ENCODE peak calls at places on chromosomes 7 and 10, in six cellular contexts. Z, M, S, U, P and B are unnamed samples.

GRCh38 chr10:84818956-84819355 is 490.6 kb downstream of the CCSER2 start:
- DNase-seq in P (no peak), M (no peak), Z (no peak), U (no peak), S (no peak), B (no peak)

GRCh38 chr7:82264752-82265305 is 178.7 kb downstream of the CACNA2D1 start:
- DNase-seq in P (no peak), S (no peak), Z (no peak), M (no peak), U (no peak), B (no peak)

GRCh38 chr7:158842486-158842885 is 13.2 kb upstream of the ESYT2 start:
- DNase-seq in U (no peak), S (no peak), M (no peak), Z (no peak), P (no peak), B (no peak)

GRCh38 chr10:10831085-10831484 is 186.6 kb upstream of the CELF2 start:
- DNase-seq in M (no peak), U (no peak), Z (no peak), S (peak; percentile 58), P (peak; percentile 30), B (peak; percentile 94)

GRCh38 chr7:1662767-1663166 is 7.3 kb upstream of the ELFN1 start:
- DNase-seq in U (no peak), S (no peak), P (no peak), Z (no peak), M (no peak), B (no peak)

GRCh38 chr7:140260767-140261486 is 84.1 kb upstream of the KDM7A start:
- DNase-seq in M (no peak), P (no peak), S (no peak), Z (no peak), U (no peak), B (no peak)

GRCh38 chr7:10815546-10815945 is 158.1 kb upstream of the PHF14 start:
- DNase-seq in P (no peak), U (no peak), S (no peak), Z (no peak), M (no peak), B (no peak)

GRCh38 chr7:73427902-73428696 is 5.5 kb upstream of the FZD9 start:
- DNase-seq in Z (no peak), U (no peak), S (no peak), P (no peak), M (no peak), B (no peak)

GRCh38 chr10:82922755-82923154 is 1047.8 kb downstream of the NRG3 start:
- DNase-seq in U (no peak), S (no peak), M (no peak), Z (no peak), P (no peak), B (no peak)

GRCh38 chr10:102457591-102458150 is 6.3 kb upstream of the C10orf95 start:
- DNase-seq in S (no peak), P (no peak), U (no peak), M (no peak), Z (no peak), B (no peak)

GRCh38 chr7:132435016-132435990 is 141.0 kb downstream of the PLXNA4 start:
- DNase-seq in U (no peak), S (no peak), P (no peak), Z (no peak), M (no peak), B (no peak)

GRCh38 chr10:48448796-48449195 is 142.3 kb downstream of the MAPK8 start:
- DNase-seq in Z (no peak), P (no peak), S (no peak), M (no peak), U (no peak), B (peak; percentile 73)

GRCh38 chr10:1631282-1631681 is 106.0 kb downstream of the ADARB2 start:
- DNase-seq in P (no peak), U (no peak), S (no peak), Z (no peak), M (no peak), B (no peak)

GRCh38 chr7:66771795-66772194 is 31.3 kb downstream of the RABGEF1 start:
- DNase-seq in P (no peak), Z (no peak), M (no peak), S (no peak), U (no peak), B (no peak)

GRCh38 chr10:15238553-15239335 is 70.3 kb upstream of the NMT2 start:
- DNase-seq in S (no peak), P (no peak), Z (no peak), U (no peak), M (no peak), B (no peak)

GRCh38 chr10:44706745-44707144 is 204.4 kb upstream of the TMEM72 start:
- DNase-seq in P (peak; percentile 88), U (no peak), Z (no peak), S (peak; percentile 91), M (no peak), B (peak; percentile 87)

GRCh38 chr10:4352566-4352961 is 473.4 kb upstream of the AKR1E2 start:
- DNase-seq in M (no peak), P (no peak), Z (no peak), U (no peak), S (no peak), B (no peak)

GRCh38 chr7:16754869-16755317 is 1.3 kb downstream of the TSPAN13 start:
- DNase-seq in Z (no peak), P (no peak), U (no peak), S (no peak), M (no peak), B (no peak)

GRCh38 chr7:1458676-1459511 is at the start of gene MICALL2:
- DNase-seq in M (peak; percentile 33), Z (peak; percentile 60), U (no peak), P (peak; percentile 59), S (no peak), B (peak; percentile 89)

GRCh38 chr7:104931181-104931781 is 82.7 kb upstream of the KMT2E start:
- DNase-seq in Z (no peak), P (no peak), S (no peak), U (no peak), M (peak; percentile 29), B (peak; percentile 7)

GRCh38 chr10:103645141-103646054 is 151.9 kb downstream of the NEURL1 start:
- DNase-seq in M (no peak), Z (no peak), P (peak; percentile 91), U (no peak), S (peak; percentile 91), B (peak; percentile 99)

GRCh38 chr7:4631664-4632171 is 50.4 kb upstream of the FOXK1 start:
- DNase-seq in Z (peak; percentile 48), S (peak; percentile 60), P (peak; percentile 80), M (peak; percentile 61), U (no peak), B (peak; percentile 86)

GRCh38 chr7:34104120-34104519 is 198.8 kb downstream of the BMPER start:
- DNase-seq in U (no peak), S (no peak), M (no peak), Z (no peak), P (no peak), B (no peak)

GRCh38 chr10:117240730-117241529 is at the start of gene SLC18A2:
- DNase-seq in U (no peak), S (no peak), M (no peak), Z (peak; percentile 39), P (no peak), B (no peak)

GRCh38 chr10:127922675-127923366 is 15.9 kb downstream of the PTPRE start:
- DNase-seq in U (no peak), M (no peak), Z (no peak), S (no peak), P (peak; percentile 36), B (peak; percentile 95)